ENCODE peak calls at places on chromosomes 16 and 17, in six cellular contexts. Y is B cell, E is T follicular helper cell, Q is NCI-H345, A is fibroblast of the aortic adventitia, J is BE2C. T is an unnamed sample.

GRCh38 chr17:76681222-76682137 is 29.3 kb downstream of the MXRA7 start:
- DNase-seq in J (peak), Y (peak), E (peak), Q (peak), A (peak), T (peak)

GRCh38 chr16:81707411-81708321 is 71.4 kb upstream of the PLCG2 start:
- DNase-seq in A (peak), E (no peak), Q (peak), Y (no peak), J (no peak), T (no peak)

GRCh38 chr16:81623365-81624102 is 155.6 kb upstream of the PLCG2 start:
- DNase-seq in A (peak), Q (peak), Y (peak), E (peak), J (peak), T (no peak)

GRCh38 chr17:21218831-21219380 is 4.9 kb upstream of the TMEM11 start:
- DNase-seq in Y (no peak), A (no peak), Q (no peak), J (no peak), E (no peak), T (no peak)

GRCh38 chr16:84508502-84508901 is 4.0 kb upstream of the MEAK7 start:
- DNase-seq in A (no peak), Y (no peak), J (no peak), E (peak), Q (no peak), T (no peak)

GRCh38 chr16:11572301-11572995 is 14.3 kb downstream of the LITAF start:
- DNase-seq in E (peak), J (no peak), A (no peak), Y (peak), Q (no peak), T (no peak)

GRCh38 chr17:45221081-45221996 is at the start of gene FMNL1:
- DNase-seq in J (no peak), Y (peak), E (no peak), Q (peak), A (no peak), T (peak)

GRCh38 chr17:607341-608060 is 107.1 kb downstream of the VPS53 start:
- DNase-seq in J (no peak), Q (no peak), A (no peak), E (no peak), Y (no peak), T (no peak)

GRCh38 chr17:61091096-61091495 is 308.5 kb upstream of the TBX2 start:
- DNase-seq in Y (no peak), A (no peak), E (no peak), J (no peak), Q (no peak), T (no peak)

GRCh38 chr16:80547145-80547544 is 6.4 kb downstream of the DYNLRB2 start:
- DNase-seq in A (no peak), Y (no peak), Q (no peak), E (no peak), J (no peak), T (no peak)

GRCh38 chr16:12087901-12088364 is 111.4 kb downstream of the SNX29 start:
- DNase-seq in E (no peak), A (no peak), Q (peak), J (peak), Y (peak), T (peak)

GRCh38 chr16:15879255-15879804 is 9.1 kb downstream of the CEP20 start:
- DNase-seq in E (no peak), J (no peak), Q (peak), Y (no peak), A (peak), T (no peak)

GRCh38 chr17:50257574-50258224 is 16.6 kb upstream of the TMEM92 start:
- DNase-seq in Q (no peak), Y (no peak), A (no peak), J (no peak), E (no peak), T (no peak)

GRCh38 chr17:68019336-68019674 is 16.2 kb upstream of the KPNA2 start:
- DNase-seq in Q (no peak), A (no peak), J (no peak), Y (no peak), E (no peak), T (no peak)

GRCh38 chr17:7561028-7561575 is 617 bp upstream of the SENP3 start:
- DNase-seq in Y (peak), J (peak), E (peak), A (peak), Q (peak), T (peak)

GRCh38 chr17:3401786-3402185 is 3.6 kb upstream of the OR1E1 start:
- DNase-seq in Q (no peak), E (no peak), A (no peak), J (no peak), Y (no peak), T (no peak)

GRCh38 chr17:49365667-49366066 is 3.6 kb upstream of the ZNF652 start:
- DNase-seq in Q (no peak), J (peak), Y (no peak), A (no peak), E (no peak), T (no peak)

GRCh38 chr17:48068491-48068961 is 20.4 kb downstream of the NFE2L1 start:
- DNase-seq in J (peak), Q (no peak), A (peak), E (no peak), Y (no peak), T (no peak)

GRCh38 chr16:81940781-81941560 is 70.3 kb downstream of the SDR42E1 start:
- DNase-seq in Y (no peak), J (no peak), E (no peak), Q (peak), A (peak), T (no peak)

GRCh38 chr16:70688266-70688742 is 2.5 kb upstream of the MTSS2 start:
- DNase-seq in Q (no peak), J (peak), Y (no peak), E (no peak), A (peak), T (peak)

GRCh38 chr17:46894476-46895151 is 28.3 kb upstream of the GOSR2 start:
- DNase-seq in Q (no peak), J (no peak), A (no peak), E (no peak), Y (no peak), T (no peak)

GRCh38 chr16:29925173-29925804 is 737 bp downstream of the KCTD13 start:
- DNase-seq in Y (peak), Q (no peak), E (no peak), J (no peak), A (peak), T (no peak)

GRCh38 chr17:731943-732787 is at the start of gene TLCD3A:
- DNase-seq in A (peak), J (peak), Q (peak), E (no peak), Y (peak), T (peak)

GRCh38 chr17:67619555-67619954 is 98.2 kb upstream of the NOL11 start:
- DNase-seq in J (no peak), E (no peak), A (no peak), Y (no peak), Q (no peak), T (no peak)

GRCh38 chr16:13471478-13471877 is 448.5 kb upstream of the ERCC4 start:
- DNase-seq in J (no peak), Y (no peak), A (no peak), E (no peak), Q (no peak), T (no peak)

GRCh38 chr16:47492036-47492427 is 30.9 kb downstream of the PHKB start:
- DNase-seq in J (no peak), Q (no peak), E (no peak), A (no peak), Y (no peak), T (no peak)

GRCh38 chr16:84359326-84359725 is 9.0 kb upstream of the ATP2C2 start:
- DNase-seq in J (no peak), E (no peak), Q (no peak), A (no peak), Y (no peak), T (no peak)

GRCh38 chr17:73182616-73183310 is 10.1 kb upstream of the COG1 start:
- DNase-seq in Y (no peak), E (no peak), Q (no peak), A (no peak), J (peak), T (no peak)

GRCh38 chr16:974606-975312 is 4.0 kb upstream of the LMF1 start:
- DNase-seq in A (no peak), Y (no peak), Q (no peak), E (no peak), J (no peak), T (no peak)

GRCh38 chr17:67025216-67025792 is 19.1 kb upstream of the CACNG1 start:
- DNase-seq in E (no peak), Q (no peak), J (no peak), Y (no peak), A (no peak), T (no peak)

GRCh38 chr17:57666946-57667345 is 78.2 kb downstream of the CCDC182 start:
- DNase-seq in E (no peak), A (no peak), Y (no peak), J (no peak), Q (no peak), T (no peak)

GRCh38 chr16:2979669-2980226 is 498 bp downstream of the PKMYT1 start:
- DNase-seq in J (peak), Y (no peak), A (no peak), Q (no peak), E (no peak), T (no peak)